ENCODE peak calls at places on chromosomes 16 and 17, in five cellular contexts. Y, O, R, A and F are unnamed samples.

GRCh38 chr16:49821614-49822282 is 34.2 kb downstream of the ZNF423 start:
- DNase-seq in Y (no peak), O (no peak), R (no peak), A (no peak), F (peak)

GRCh38 chr16:585351-585750 is 4.5 kb upstream of the RAB40C start:
- DNase-seq in Y (no peak), O (no peak), R (no peak), A (no peak), F (no peak)

GRCh38 chr16:83843657-83844056 is 35.9 kb downstream of the HSBP1 start:
- DNase-seq in Y (no peak), O (no peak), R (no peak), A (no peak), F (no peak)

GRCh38 chr17:17782425-17783120 is 54.2 kb downstream of the SREBF1 start:
- DNase-seq in Y (peak), O (peak), R (no peak), A (no peak), F (no peak)

GRCh38 chr17:48322060-48322459 is 108.0 kb downstream of the SKAP1 start:
- DNase-seq in Y (no peak), O (no peak), R (peak), A (no peak), F (peak)

GRCh38 chr16:57409870-57410585 is 5.5 kb downstream of the CCL17 start:
- DNase-seq in Y (no peak), O (no peak), R (no peak), A (no peak), F (no peak)

GRCh38 chr17:74520790-74521480 is 10.3 kb downstream of the CD300LB start:
- DNase-seq in Y (no peak), O (no peak), R (no peak), A (no peak), F (peak)

GRCh38 chr17:27345141-27345904 is 51.4 kb downstream of the WSB1 start:
- DNase-seq in Y (no peak), O (no peak), R (no peak), A (no peak), F (no peak)

GRCh38 chr17:81241648-81242420 is 2.7 kb downstream of the NDUFAF8 start:
- DNase-seq in Y (peak), O (peak), R (peak), A (peak), F (peak)

GRCh38 chr16:29943846-29944669 is 17.8 kb upstream of the TMEM219 start:
- DNase-seq in Y (no peak), O (peak), R (peak), A (no peak), F (peak)